ENCODE peak calls at places on chromosomes 16 and 17, in seven cellular contexts. One of them, this sample, is unnamed.

GRCh38 chr16:24980077-24980793 is 34.9 kb downstream of the ARHGAP17 start:
- DNase-seq in stomach: no peak
- DNase-seq in ovary: no peak
- DNase-seq in OCI-LY7: peak; percentile 43
- DNase-seq in tibial nerve: no peak
- DNase-seq in adrenal gland: no peak
- DNase-seq in transverse colon: no peak
- DNase-seq in this sample: no peak

GRCh38 chr17:18117974-18118632 is 9.5 kb downstream of the MYO15A start:
- DNase-seq in stomach: no peak
- DNase-seq in ovary: no peak
- DNase-seq in OCI-LY7: no peak
- DNase-seq in tibial nerve: no peak
- DNase-seq in adrenal gland: no peak
- DNase-seq in transverse colon: no peak
- DNase-seq in this sample: no peak

GRCh38 chr17:75308732-75309629 is 19.7 kb upstream of the SLC25A19 start:
- DNase-seq in stomach: peak; percentile 67
- DNase-seq in ovary: no peak
- DNase-seq in OCI-LY7: no peak
- DNase-seq in tibial nerve: no peak
- DNase-seq in adrenal gland: no peak
- DNase-seq in transverse colon: peak; percentile 77
- DNase-seq in this sample: peak; percentile 85

GRCh38 chr16:27258241-27258734 is 10.3 kb downstream of the NSMCE1 start:
- DNase-seq in stomach: no peak
- DNase-seq in ovary: no peak
- DNase-seq in OCI-LY7: no peak
- DNase-seq in tibial nerve: no peak
- DNase-seq in adrenal gland: no peak
- DNase-seq in transverse colon: no peak
- DNase-seq in this sample: no peak

GRCh38 chr16:68400083-68400923 is 48.0 kb downstream of the SMPD3 start:
- DNase-seq in stomach: no peak
- DNase-seq in ovary: no peak
- DNase-seq in OCI-LY7: no peak
- DNase-seq in tibial nerve: no peak
- DNase-seq in adrenal gland: no peak
- DNase-seq in transverse colon: no peak
- DNase-seq in this sample: no peak

GRCh38 chr17:44069974-44070454 is 521 bp upstream of the G6PC3 start:
- DNase-seq in stomach: no peak
- DNase-seq in ovary: no peak
- DNase-seq in OCI-LY7: peak; percentile 12
- DNase-seq in tibial nerve: no peak
- DNase-seq in adrenal gland: no peak
- DNase-seq in transverse colon: no peak
- DNase-seq in this sample: no peak

GRCh38 chr16:4805231-4805630 is 2.8 kb upstream of the ROGDI start:
- DNase-seq in stomach: no peak
- DNase-seq in ovary: no peak
- DNase-seq in OCI-LY7: no peak
- DNase-seq in tibial nerve: no peak
- DNase-seq in adrenal gland: peak; percentile 72
- DNase-seq in transverse colon: no peak
- DNase-seq in this sample: no peak

GRCh38 chr16:85428899-85429775 is 184.0 kb upstream of the GSE1 start:
- DNase-seq in stomach: no peak
- DNase-seq in ovary: peak; percentile 12
- DNase-seq in OCI-LY7: no peak
- DNase-seq in tibial nerve: no peak
- DNase-seq in adrenal gland: no peak
- DNase-seq in transverse colon: no peak
- DNase-seq in this sample: peak; percentile 17

GRCh38 chr16:23131841-23132576 is 17.2 kb downstream of the USP31 start:
- DNase-seq in stomach: no peak
- DNase-seq in ovary: no peak
- DNase-seq in OCI-LY7: peak; percentile 22
- DNase-seq in tibial nerve: no peak
- DNase-seq in adrenal gland: no peak
- DNase-seq in transverse colon: no peak
- DNase-seq in this sample: no peak

GRCh38 chr16:75096730-75097129 is 19.9 kb downstream of the LDHD start:
- DNase-seq in stomach: peak; percentile 80
- DNase-seq in ovary: no peak
- DNase-seq in OCI-LY7: no peak
- DNase-seq in tibial nerve: no peak
- DNase-seq in adrenal gland: no peak
- DNase-seq in transverse colon: peak; percentile 44
- DNase-seq in this sample: peak; percentile 50

GRCh38 chr17:48547839-48548686 is 3.2 kb upstream of the HOXB2 start:
- DNase-seq in stomach: no peak
- DNase-seq in ovary: no peak
- DNase-seq in OCI-LY7: no peak
- DNase-seq in tibial nerve: no peak
- DNase-seq in adrenal gland: no peak
- DNase-seq in transverse colon: no peak
- DNase-seq in this sample: no peak

GRCh38 chr16:46916980-46917379 is 32.8 kb downstream of the GPT2 start:
- DNase-seq in stomach: no peak
- DNase-seq in ovary: no peak
- DNase-seq in OCI-LY7: peak; percentile 37
- DNase-seq in tibial nerve: no peak
- DNase-seq in adrenal gland: no peak
- DNase-seq in transverse colon: no peak
- DNase-seq in this sample: no peak

GRCh38 chr17:48915459-48916282 is 7.5 kb downstream of the UBE2Z start:
- DNase-seq in stomach: peak; percentile 31
- DNase-seq in ovary: no peak
- DNase-seq in OCI-LY7: no peak
- DNase-seq in tibial nerve: peak; percentile 8
- DNase-seq in adrenal gland: peak; percentile 63
- DNase-seq in transverse colon: peak; percentile 11
- DNase-seq in this sample: no peak

GRCh38 chr17:45820052-45820780 is 24.5 kb upstream of the SPPL2C start:
- DNase-seq in stomach: no peak
- DNase-seq in ovary: no peak
- DNase-seq in OCI-LY7: no peak
- DNase-seq in tibial nerve: no peak
- DNase-seq in adrenal gland: no peak
- DNase-seq in transverse colon: no peak
- DNase-seq in this sample: no peak

GRCh38 chr16:22934786-22935185 is 120.8 kb downstream of the HS3ST2 start:
- DNase-seq in stomach: no peak
- DNase-seq in ovary: no peak
- DNase-seq in OCI-LY7: no peak
- DNase-seq in tibial nerve: no peak
- DNase-seq in adrenal gland: no peak
- DNase-seq in transverse colon: no peak
- DNase-seq in this sample: no peak

GRCh38 chr16:35745821-35746248 is 2286.4 kb downstream of the TP53TG3F start:
- DNase-seq in stomach: no peak
- DNase-seq in ovary: no peak
- DNase-seq in OCI-LY7: no peak
- DNase-seq in tibial nerve: no peak
- DNase-seq in adrenal gland: no peak
- DNase-seq in transverse colon: no peak
- DNase-seq in this sample: no peak

GRCh38 chr17:16491131-16491702 is 776 bp downstream of the LRRC75A start:
- DNase-seq in stomach: peak; percentile 28
- DNase-seq in ovary: peak; percentile 21
- DNase-seq in OCI-LY7: no peak
- DNase-seq in tibial nerve: no peak
- DNase-seq in adrenal gland: no peak
- DNase-seq in transverse colon: peak; percentile 29
- DNase-seq in this sample: peak; percentile 50

GRCh38 chr17:18140648-18141047 is 32.1 kb downstream of the MYO15A start:
- DNase-seq in stomach: no peak
- DNase-seq in ovary: no peak
- DNase-seq in OCI-LY7: no peak
- DNase-seq in tibial nerve: no peak
- DNase-seq in adrenal gland: no peak
- DNase-seq in transverse colon: no peak
- DNase-seq in this sample: no peak

GRCh38 chr17:36527851-36528250 is 6.8 kb downstream of the MYO19 start:
- DNase-seq in stomach: no peak
- DNase-seq in ovary: no peak
- DNase-seq in OCI-LY7: no peak
- DNase-seq in tibial nerve: no peak
- DNase-seq in adrenal gland: no peak
- DNase-seq in transverse colon: no peak
- DNase-seq in this sample: no peak

GRCh38 chr17:2137342-2138098 is 82.6 kb downstream of the HIC1 start:
- DNase-seq in stomach: no peak
- DNase-seq in ovary: peak; percentile 20
- DNase-seq in OCI-LY7: peak; percentile 66
- DNase-seq in tibial nerve: no peak
- DNase-seq in adrenal gland: peak; percentile 82
- DNase-seq in transverse colon: peak; percentile 30
- DNase-seq in this sample: no peak

GRCh38 chr16:50539822-50540710 is 8.1 kb upstream of the NKD1 start:
- DNase-seq in stomach: no peak
- DNase-seq in ovary: no peak
- DNase-seq in OCI-LY7: no peak
- DNase-seq in tibial nerve: no peak
- DNase-seq in adrenal gland: no peak
- DNase-seq in transverse colon: no peak
- DNase-seq in this sample: no peak

GRCh38 chr16:50546125-50546524 is 2.1 kb upstream of the NKD1 start:
- DNase-seq in stomach: no peak
- DNase-seq in ovary: no peak
- DNase-seq in OCI-LY7: no peak
- DNase-seq in tibial nerve: no peak
- DNase-seq in adrenal gland: no peak
- DNase-seq in transverse colon: no peak
- DNase-seq in this sample: no peak

GRCh38 chr16:50539053-50539615 is 9.1 kb upstream of the NKD1 start:
- DNase-seq in stomach: no peak
- DNase-seq in ovary: no peak
- DNase-seq in OCI-LY7: no peak
- DNase-seq in tibial nerve: no peak
- DNase-seq in adrenal gland: no peak
- DNase-seq in transverse colon: no peak
- DNase-seq in this sample: no peak

GRCh38 chr16:50540711-50541007 is 7.5 kb upstream of the NKD1 start:
- DNase-seq in stomach: no peak
- DNase-seq in ovary: no peak
- DNase-seq in OCI-LY7: no peak
- DNase-seq in tibial nerve: no peak
- DNase-seq in adrenal gland: no peak
- DNase-seq in transverse colon: no peak
- DNase-seq in this sample: no peak

GRCh38 chr16:50542703-50543102 is 5.5 kb upstream of the NKD1 start:
- DNase-seq in stomach: no peak
- DNase-seq in ovary: no peak
- DNase-seq in OCI-LY7: no peak
- DNase-seq in tibial nerve: no peak
- DNase-seq in adrenal gland: no peak
- DNase-seq in transverse colon: no peak
- DNase-seq in this sample: no peak
- H3K4me1 ChIP-seq in stomach: no peaks in the 10 kb centered on the region
- H3K4me1 ChIP-seq in ovary: no peaks in the 10 kb centered on the region
- H3K4me1 ChIP-seq in OCI-LY7: no peaks in the 10 kb centered on the region
- H3K4me1 ChIP-seq in tibial nerve: no peaks in the 10 kb centered on the region
- H3K4me1 ChIP-seq in adrenal gland: no peaks in the 10 kb centered on the region
- H3K4me1 ChIP-seq in transverse colon: no peaks in the 10 kb centered on the region
- H3K4me1 ChIP-seq in this sample: no peaks in the 10 kb centered on the region

GRCh38 chr17:82929676-82930042 is 89.8 kb upstream of the ZNF750 start:
- DNase-seq in stomach: no peak
- DNase-seq in ovary: no peak
- DNase-seq in OCI-LY7: no peak
- DNase-seq in tibial nerve: no peak
- DNase-seq in adrenal gland: no peak
- DNase-seq in transverse colon: peak; percentile 4
- DNase-seq in this sample: no peak
- H3K36me3 ChIP-seq in stomach: peaks cover 100% of the 10 kb centered on the region
- H3K36me3 ChIP-seq in ovary: no peaks in the 10 kb centered on the region
- H3K36me3 ChIP-seq in OCI-LY7: peaks cover 90% of the 10 kb centered on the region
- H3K36me3 ChIP-seq in tibial nerve: peaks cover 8% of the 10 kb centered on the region
- H3K36me3 ChIP-seq in adrenal gland: peaks cover 52% of the 10 kb centered on the region
- H3K36me3 ChIP-seq in transverse colon: peaks cover 8% of the 10 kb centered on the region
- H3K36me3 ChIP-seq in this sample: no peaks in the 10 kb centered on the region

DNA sequence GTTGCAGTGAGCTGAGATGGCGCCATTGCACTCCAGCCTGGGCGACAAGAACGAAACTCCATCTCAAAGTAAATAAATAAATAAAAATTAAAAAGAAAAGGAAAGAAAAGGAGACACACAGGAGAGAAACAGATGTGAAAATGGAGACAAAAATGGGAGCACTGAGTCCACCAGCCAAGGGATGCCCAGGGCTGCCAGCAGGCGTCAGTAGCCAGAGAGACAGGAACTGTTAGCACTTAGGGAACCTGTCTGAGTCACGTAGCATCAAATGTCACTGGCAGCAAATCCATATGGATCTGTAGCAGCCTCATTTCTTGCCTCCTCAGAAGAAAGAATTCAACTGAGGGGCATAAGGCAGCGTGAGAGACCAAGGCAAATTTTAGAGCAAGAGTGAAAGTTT is 79.7 kb downstream of the CYLD start:
- DNase-seq in stomach: no peak
- DNase-seq in ovary: no peak
- DNase-seq in OCI-LY7: no peak
- DNase-seq in tibial nerve: no peak
- DNase-seq in adrenal gland: no peak
- DNase-seq in transverse colon: no peak
- DNase-seq in this sample: no peak
- TF ChIP-seq CTCF in stomach: no peak
- TF ChIP-seq CTCF in ovary: no peak
- TF ChIP-seq CTCF in OCI-LY7: no peak
- TF ChIP-seq CTCF in tibial nerve: no peak
- TF ChIP-seq CTCF in adrenal gland: no peak
- TF ChIP-seq CTCF in transverse colon: no peak
- TF ChIP-seq CTCF in this sample: no peak

DNA sequence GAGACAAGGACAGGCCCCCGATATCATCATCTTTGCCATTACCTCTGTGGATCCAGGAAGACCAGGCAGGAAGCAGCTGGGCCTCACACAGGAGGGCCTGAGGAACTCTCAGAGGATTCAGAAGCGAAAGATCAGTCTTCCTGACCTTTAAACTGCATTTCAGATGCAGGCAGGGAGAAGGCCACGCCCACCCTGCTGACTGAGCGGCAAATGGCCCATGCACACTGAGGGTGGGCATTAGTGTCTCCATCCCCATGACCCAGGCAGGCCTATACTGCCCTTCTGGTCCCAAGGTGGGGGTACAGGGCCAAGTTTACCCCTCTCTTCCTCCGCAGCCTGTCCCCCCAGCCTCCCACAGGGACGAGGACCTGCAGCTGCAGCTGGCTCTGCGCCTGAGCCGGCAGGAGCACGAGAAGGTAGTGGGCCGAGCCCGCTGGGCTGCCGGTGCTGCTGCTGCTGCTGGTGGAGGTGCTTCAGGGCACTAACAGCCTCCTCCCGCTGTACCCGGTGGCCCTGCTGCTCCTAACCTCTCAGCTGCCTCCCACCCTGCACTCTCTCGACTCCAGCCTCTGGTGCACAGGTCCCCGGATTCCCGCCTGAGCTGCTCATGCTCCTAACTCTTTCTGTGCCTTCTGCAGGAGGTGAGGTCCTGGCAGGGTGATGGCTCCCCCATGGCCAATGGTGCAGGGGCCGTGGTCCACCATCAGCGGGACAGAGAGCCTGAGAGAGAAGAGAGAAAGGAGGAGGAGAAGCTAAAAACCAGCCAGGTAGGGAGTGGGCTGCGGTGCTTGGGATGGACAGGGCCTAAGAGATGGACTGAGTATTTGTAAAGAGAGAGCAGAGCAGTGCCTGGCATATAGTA is 6.2 kb downstream of the EPN3 start:
- DNase-seq in stomach: no peak
- DNase-seq in ovary: no peak
- DNase-seq in OCI-LY7: no peak
- DNase-seq in tibial nerve: no peak
- DNase-seq in adrenal gland: no peak
- DNase-seq in transverse colon: peak; percentile 47
- DNase-seq in this sample: peak; percentile 49
- H3K4me1 ChIP-seq in stomach: peaks cover 58% of the 10 kb centered on the region
- H3K4me1 ChIP-seq in ovary: peaks cover 9% of the 10 kb centered on the region
- H3K4me1 ChIP-seq in OCI-LY7: peaks cover 12% of the 10 kb centered on the region
- H3K4me1 ChIP-seq in tibial nerve: no peaks in the 10 kb centered on the region
- H3K4me1 ChIP-seq in adrenal gland: peaks cover 43% of the 10 kb centered on the region
- H3K4me1 ChIP-seq in transverse colon: peaks cover 10% of the 10 kb centered on the region
- H3K4me1 ChIP-seq in this sample: peaks cover 23% of the 10 kb centered on the region

This sample was measured in colonic mucosa.